ENCODE peak calls at places on chromosome 13, in six cellular contexts. P, B, D, C, F and J are unnamed samples.

GRCh38 chr13:93290503-93290902 is 63.9 kb downstream of the GPC6 start:
- DNase-seq in P (no peak), B (no peak), D (no peak), C (peak), F (no peak), J (no peak)

GRCh38 chr13:31901985-31902384 is 129.6 kb upstream of the FRY start:
- DNase-seq in P (no peak), B (no peak), D (no peak), C (no peak), F (no peak), J (no peak)

GRCh38 chr13:49098198-49098597 is 121.9 kb upstream of the MLNR start:
- DNase-seq in P (no peak), B (no peak), D (peak), C (peak), F (no peak), J (no peak)

GRCh38 chr13:76683168-76683567 is 203.0 kb downstream of the KCTD12 start:
- DNase-seq in P (no peak), B (no peak), D (no peak), C (no peak), F (no peak), J (no peak)

GRCh38 chr13:78978381-78978998 is 319.5 kb upstream of the OBI1 start:
- DNase-seq in P (peak), B (no peak), D (peak), C (peak), F (peak), J (peak)

GRCh38 chr13:19984430-19985218 is 26.1 kb downstream of the ZMYM2 start:
- DNase-seq in P (peak), B (no peak), D (peak), C (peak), F (no peak), J (no peak)

GRCh38 chr13:112790735-112791641 is 101.2 kb downstream of the ATP11A start:
- DNase-seq in P (no peak), B (no peak), D (no peak), C (no peak), F (no peak), J (no peak)

GRCh38 chr13:39047560-39047959 is 9.3 kb downstream of the NHLRC3 start:
- DNase-seq in P (no peak), B (no peak), D (no peak), C (no peak), F (no peak), J (no peak)

GRCh38 chr13:104740616-104741222 is 1674.5 kb upstream of the SLC10A2 start:
- DNase-seq in P (no peak), B (no peak), D (no peak), C (no peak), F (no peak), J (no peak)